ENCODE peak calls at places on chromosomes 4 and X, in five cellular contexts. One of them, this sample, is unnamed.

GRCh38 chrX:11666180-11666579 is 460 bp upstream of the ARHGAP6 start:
- DNase-seq in stimulated activated CD8-positive, alpha-beta memory T cell treated with anti-CD3 and anti-CD28 coated beads, Interleukin-2, amount 100 ng/mL, for 48 hours: no peak
- DNase-seq in stomach: no peak
- DNase-seq in cardiac muscle cell: peak; percentile 79
- DNase-seq in NCI-H345: peak; percentile 30
- DNase-seq in this sample: no peak

GRCh38 chrX:66731398-66731797 is 92.5 kb upstream of the EDA2R start:
- DNase-seq in stomach: no peak
- DNase-seq in stimulated activated CD8-positive, alpha-beta memory T cell treated with anti-CD3 and anti-CD28 coated beads, Interleukin-2, amount 100 ng/mL, for 48 hours: no peak
- DNase-seq in cardiac muscle cell: peak; percentile 49
- DNase-seq in NCI-H345: no peak
- DNase-seq in this sample: peak; percentile 9

GRCh38 chrX:118976599-118977340 is 2.4 kb downstream of the LONRF3 start:
- DNase-seq in stimulated activated CD8-positive, alpha-beta memory T cell treated with anti-CD3 and anti-CD28 coated beads, Interleukin-2, amount 100 ng/mL, for 48 hours: no peak
- DNase-seq in NCI-H345: peak; percentile 41
- DNase-seq in cardiac muscle cell: no peak
- DNase-seq in stomach: peak; percentile 75
- DNase-seq in this sample: peak; percentile 37

GRCh38 chr4:150209140-150209829 is 131.0 kb downstream of the DCLK2 start:
- DNase-seq in stomach: peak; percentile 59
- DNase-seq in stimulated activated CD8-positive, alpha-beta memory T cell treated with anti-CD3 and anti-CD28 coated beads, Interleukin-2, amount 100 ng/mL, for 48 hours: peak; percentile 7
- DNase-seq in cardiac muscle cell: peak; percentile 74
- DNase-seq in NCI-H345: no peak
- DNase-seq in this sample: peak; percentile 15

GRCh38 chr4:3387154-3387942 is 54.4 kb upstream of the HGFAC start:
- DNase-seq in stimulated activated CD8-positive, alpha-beta memory T cell treated with anti-CD3 and anti-CD28 coated beads, Interleukin-2, amount 100 ng/mL, for 48 hours: no peak
- DNase-seq in cardiac muscle cell: no peak
- DNase-seq in NCI-H345: no peak
- DNase-seq in stomach: no peak
- DNase-seq in this sample: no peak

GRCh38 chr4:127709456-127709855 is 20.7 kb upstream of the SLC25A31 start:
- DNase-seq in NCI-H345: no peak
- DNase-seq in cardiac muscle cell: no peak
- DNase-seq in stimulated activated CD8-positive, alpha-beta memory T cell treated with anti-CD3 and anti-CD28 coated beads, Interleukin-2, amount 100 ng/mL, for 48 hours: no peak
- DNase-seq in stomach: no peak
- DNase-seq in this sample: no peak

GRCh38 chrX:100316987-100317386 is 93.1 kb downstream of the PCDH19 start:
- DNase-seq in NCI-H345: no peak
- DNase-seq in cardiac muscle cell: no peak
- DNase-seq in stimulated activated CD8-positive, alpha-beta memory T cell treated with anti-CD3 and anti-CD28 coated beads, Interleukin-2, amount 100 ng/mL, for 48 hours: no peak
- DNase-seq in stomach: no peak
- DNase-seq in this sample: no peak

GRCh38 chr4:173192375-173193162 is 24.0 kb downstream of the GALNT7 start:
- DNase-seq in stomach: no peak
- DNase-seq in cardiac muscle cell: no peak
- DNase-seq in NCI-H345: no peak
- DNase-seq in stimulated activated CD8-positive, alpha-beta memory T cell treated with anti-CD3 and anti-CD28 coated beads, Interleukin-2, amount 100 ng/mL, for 48 hours: no peak
- DNase-seq in this sample: peak; percentile 22

GRCh38 chrX:8404443-8404842 is 60.2 kb upstream of the VCX3B start:
- DNase-seq in stomach: peak; percentile 69
- DNase-seq in NCI-H345: no peak
- DNase-seq in cardiac muscle cell: peak; percentile 41
- DNase-seq in stimulated activated CD8-positive, alpha-beta memory T cell treated with anti-CD3 and anti-CD28 coated beads, Interleukin-2, amount 100 ng/mL, for 48 hours: no peak
- DNase-seq in this sample: no peak

GRCh38 chr4:83392562-83392961 is 57.9 kb upstream of the HPSE start:
- DNase-seq in cardiac muscle cell: no peak
- DNase-seq in stimulated activated CD8-positive, alpha-beta memory T cell treated with anti-CD3 and anti-CD28 coated beads, Interleukin-2, amount 100 ng/mL, for 48 hours: no peak
- DNase-seq in NCI-H345: no peak
- DNase-seq in stomach: no peak
- DNase-seq in this sample: no peak

GRCh38 chr4:22334155-22334554 is 181.7 kb downstream of the ADGRA3 start:
- DNase-seq in stimulated activated CD8-positive, alpha-beta memory T cell treated with anti-CD3 and anti-CD28 coated beads, Interleukin-2, amount 100 ng/mL, for 48 hours: no peak
- DNase-seq in stomach: no peak
- DNase-seq in NCI-H345: no peak
- DNase-seq in cardiac muscle cell: no peak
- DNase-seq in this sample: no peak

GRCh38 chrX:11533211-11533651 is 132.5 kb downstream of the ARHGAP6 start:
- DNase-seq in cardiac muscle cell: peak; percentile 71
- DNase-seq in stomach: no peak
- DNase-seq in NCI-H345: peak; percentile 81
- DNase-seq in stimulated activated CD8-positive, alpha-beta memory T cell treated with anti-CD3 and anti-CD28 coated beads, Interleukin-2, amount 100 ng/mL, for 48 hours: no peak
- DNase-seq in this sample: peak; percentile 76

GRCh38 chrX:134603806-134604700 is 54.2 kb downstream of the PLAC1 start:
- DNase-seq in NCI-H345: no peak
- DNase-seq in cardiac muscle cell: no peak
- DNase-seq in stimulated activated CD8-positive, alpha-beta memory T cell treated with anti-CD3 and anti-CD28 coated beads, Interleukin-2, amount 100 ng/mL, for 48 hours: no peak
- DNase-seq in stomach: no peak
- DNase-seq in this sample: no peak

GRCh38 chrX:103012945-103013344 is 51.0 kb downstream of the BEX1 start:
- DNase-seq in NCI-H345: no peak
- DNase-seq in cardiac muscle cell: no peak
- DNase-seq in stimulated activated CD8-positive, alpha-beta memory T cell treated with anti-CD3 and anti-CD28 coated beads, Interleukin-2, amount 100 ng/mL, for 48 hours: no peak
- DNase-seq in stomach: no peak
- DNase-seq in this sample: no peak

GRCh38 chr4:40563401-40563800 is 66.3 kb downstream of the RBM47 start:
- DNase-seq in stomach: no peak
- DNase-seq in NCI-H345: no peak
- DNase-seq in stimulated activated CD8-positive, alpha-beta memory T cell treated with anti-CD3 and anti-CD28 coated beads, Interleukin-2, amount 100 ng/mL, for 48 hours: no peak
- DNase-seq in cardiac muscle cell: no peak
- DNase-seq in this sample: no peak

GRCh38 chr4:147122697-147123472 is 177.2 kb upstream of the TTC29 start:
- DNase-seq in NCI-H345: no peak
- DNase-seq in stomach: no peak
- DNase-seq in stimulated activated CD8-positive, alpha-beta memory T cell treated with anti-CD3 and anti-CD28 coated beads, Interleukin-2, amount 100 ng/mL, for 48 hours: no peak
- DNase-seq in cardiac muscle cell: no peak
- DNase-seq in this sample: no peak

GRCh38 chrX:40154853-40155616 is 57.3 kb upstream of the BCOR start:
- DNase-seq in stimulated activated CD8-positive, alpha-beta memory T cell treated with anti-CD3 and anti-CD28 coated beads, Interleukin-2, amount 100 ng/mL, for 48 hours: no peak
- DNase-seq in stomach: peak; percentile 81
- DNase-seq in cardiac muscle cell: peak; percentile 95
- DNase-seq in NCI-H345: peak; percentile 71
- DNase-seq in this sample: peak; percentile 77

GRCh38 chrX:139332441-139332840 is 198.1 kb upstream of the F9 start:
- DNase-seq in NCI-H345: no peak
- DNase-seq in cardiac muscle cell: no peak
- DNase-seq in stimulated activated CD8-positive, alpha-beta memory T cell treated with anti-CD3 and anti-CD28 coated beads, Interleukin-2, amount 100 ng/mL, for 48 hours: no peak
- DNase-seq in stomach: no peak
- DNase-seq in this sample: no peak

GRCh38 chr4:52641853-52642563 is 17.1 kb downstream of the USP46 start:
- DNase-seq in stomach: no peak
- DNase-seq in stimulated activated CD8-positive, alpha-beta memory T cell treated with anti-CD3 and anti-CD28 coated beads, Interleukin-2, amount 100 ng/mL, for 48 hours: no peak
- DNase-seq in cardiac muscle cell: no peak
- DNase-seq in NCI-H345: no peak
- DNase-seq in this sample: no peak

GRCh38 chrX:19616959-19617358 is 101.7 kb upstream of the MAP3K15 start:
- DNase-seq in NCI-H345: no peak
- DNase-seq in stomach: no peak
- DNase-seq in stimulated activated CD8-positive, alpha-beta memory T cell treated with anti-CD3 and anti-CD28 coated beads, Interleukin-2, amount 100 ng/mL, for 48 hours: no peak
- DNase-seq in cardiac muscle cell: no peak
- DNase-seq in this sample: no peak

GRCh38 chrX:42616981-42617380 is 161.0 kb downstream of the PPP1R2C start:
- DNase-seq in stimulated activated CD8-positive, alpha-beta memory T cell treated with anti-CD3 and anti-CD28 coated beads, Interleukin-2, amount 100 ng/mL, for 48 hours: no peak
- DNase-seq in stomach: no peak
- DNase-seq in NCI-H345: no peak
- DNase-seq in cardiac muscle cell: no peak
- DNase-seq in this sample: no peak

GRCh38 chrX:12978205-12979010 is 3.5 kb downstream of the TMSB4X start:
- DNase-seq in stomach: peak; percentile 75
- DNase-seq in cardiac muscle cell: no peak
- DNase-seq in NCI-H345: no peak
- DNase-seq in stimulated activated CD8-positive, alpha-beta memory T cell treated with anti-CD3 and anti-CD28 coated beads, Interleukin-2, amount 100 ng/mL, for 48 hours: no peak
- DNase-seq in this sample: peak; percentile 82

GRCh38 chr4:40475609-40476008 is 140.5 kb downstream of the CHRNA9 start:
- DNase-seq in cardiac muscle cell: no peak
- DNase-seq in NCI-H345: peak; percentile 11
- DNase-seq in stimulated activated CD8-positive, alpha-beta memory T cell treated with anti-CD3 and anti-CD28 coated beads, Interleukin-2, amount 100 ng/mL, for 48 hours: no peak
- DNase-seq in stomach: no peak
- DNase-seq in this sample: no peak

GRCh38 chrX:53125506-53125905 is 31.6 kb downstream of the KANTR start:
- DNase-seq in stimulated activated CD8-positive, alpha-beta memory T cell treated with anti-CD3 and anti-CD28 coated beads, Interleukin-2, amount 100 ng/mL, for 48 hours: no peak
- DNase-seq in stomach: no peak
- DNase-seq in NCI-H345: no peak
- DNase-seq in cardiac muscle cell: no peak
- DNase-seq in this sample: no peak

GRCh38 chr4:6087669-6088068 is 69.4 kb upstream of the C4orf50 start:
- DNase-seq in NCI-H345: peak; percentile 51
- DNase-seq in stomach: peak; percentile 70
- DNase-seq in cardiac muscle cell: peak; percentile 61
- DNase-seq in stimulated activated CD8-positive, alpha-beta memory T cell treated with anti-CD3 and anti-CD28 coated beads, Interleukin-2, amount 100 ng/mL, for 48 hours: no peak
- DNase-seq in this sample: peak; percentile 79

GRCh38 chr4:10100734-10101216 is 15.8 kb downstream of the WDR1 start:
- DNase-seq in cardiac muscle cell: no peak
- DNase-seq in stimulated activated CD8-positive, alpha-beta memory T cell treated with anti-CD3 and anti-CD28 coated beads, Interleukin-2, amount 100 ng/mL, for 48 hours: no peak
- DNase-seq in NCI-H345: no peak
- DNase-seq in stomach: no peak
- DNase-seq in this sample: no peak

GRCh38 chr4:158750379-158750778 is 18.4 kb upstream of the FNIP2 start:
- DNase-seq in NCI-H345: no peak
- DNase-seq in stomach: no peak
- DNase-seq in stimulated activated CD8-positive, alpha-beta memory T cell treated with anti-CD3 and anti-CD28 coated beads, Interleukin-2, amount 100 ng/mL, for 48 hours: no peak
- DNase-seq in cardiac muscle cell: no peak
- DNase-seq in this sample: no peak

GRCh38 chr4:91116861-91117260 is 989.7 kb downstream of the CCSER1 start:
- DNase-seq in stimulated activated CD8-positive, alpha-beta memory T cell treated with anti-CD3 and anti-CD28 coated beads, Interleukin-2, amount 100 ng/mL, for 48 hours: no peak
- DNase-seq in NCI-H345: no peak
- DNase-seq in cardiac muscle cell: no peak
- DNase-seq in stomach: no peak
- DNase-seq in this sample: no peak

GRCh38 chrX:22135171-22135711 is 103.1 kb downstream of the PHEX start:
- DNase-seq in stimulated activated CD8-positive, alpha-beta memory T cell treated with anti-CD3 and anti-CD28 coated beads, Interleukin-2, amount 100 ng/mL, for 48 hours: no peak
- DNase-seq in NCI-H345: no peak
- DNase-seq in stomach: no peak
- DNase-seq in cardiac muscle cell: peak; percentile 10
- DNase-seq in this sample: peak; percentile 6

This sample was measured in NCI-H146.